ENCODE peak calls at places on chromosome 1, in ten cellular contexts. One of them, this sample, is unnamed.
A peak's percentile ranks its signal among the peaks of the same experiment; 100 is the strongest.

GRCh38 chr1:101448018-101448417 is 211.2 kb downstream of the S1PR1 start:
- DNase-seq in iPS DF 6.9: no peak
- DNase-seq in fibroblast of lung: no peak
- DNase-seq in thyroid gland: no peak
- DNase-seq in colonic mucosa: no peak
- DNase-seq in endodermal cell: no peak
- DNase-seq in lung: no peak
- DNase-seq in cardiac muscle cell: no peak
- DNase-seq in aorta: no peak
- DNase-seq in breast epithelium: no peak
- DNase-seq in this sample: no peak

GRCh38 chr1:14590781-14591180 is 7.7 kb upstream of the KAZN start:
- DNase-seq in aorta: no peak
- DNase-seq in endodermal cell: peak; percentile 64
- DNase-seq in breast epithelium: no peak
- DNase-seq in cardiac muscle cell: no peak
- DNase-seq in lung: no peak
- DNase-seq in colonic mucosa: no peak
- DNase-seq in thyroid gland: no peak
- DNase-seq in fibroblast of lung: no peak
- DNase-seq in iPS DF 6.9: no peak
- DNase-seq in this sample: no peak

GRCh38 chr1:157403203-157403602 is 149.1 kb downstream of the FCRL5 start:
- DNase-seq in cardiac muscle cell: peak; percentile 19
- DNase-seq in colonic mucosa: peak; percentile 49
- DNase-seq in thyroid gland: no peak
- DNase-seq in breast epithelium: no peak
- DNase-seq in lung: peak; percentile 25
- DNase-seq in fibroblast of lung: no peak
- DNase-seq in iPS DF 6.9: no peak
- DNase-seq in endodermal cell: peak; percentile 85
- DNase-seq in aorta: no peak
- DNase-seq in this sample: no peak

GRCh38 chr1:6588893-6589481 is 9.2 kb downstream of the ZBTB48 start:
- DNase-seq in iPS DF 6.9: no peak
- DNase-seq in breast epithelium: no peak
- DNase-seq in thyroid gland: no peak
- DNase-seq in fibroblast of lung: no peak
- DNase-seq in endodermal cell: no peak
- DNase-seq in lung: no peak
- DNase-seq in aorta: no peak
- DNase-seq in cardiac muscle cell: no peak
- DNase-seq in colonic mucosa: no peak
- DNase-seq in this sample: no peak

GRCh38 chr1:214514032-214514818 is 37.2 kb downstream of the PTPN14 start:
- DNase-seq in iPS DF 6.9: no peak
- DNase-seq in lung: no peak
- DNase-seq in aorta: no peak
- DNase-seq in cardiac muscle cell: peak; percentile 39
- DNase-seq in thyroid gland: no peak
- DNase-seq in colonic mucosa: no peak
- DNase-seq in breast epithelium: no peak
- DNase-seq in endodermal cell: no peak
- DNase-seq in fibroblast of lung: peak; percentile 91
- DNase-seq in this sample: no peak

GRCh38 chr1:28840928-28841544 is 29.1 kb downstream of the OPRD1 start:
- DNase-seq in fibroblast of lung: no peak
- DNase-seq in iPS DF 6.9: no peak
- DNase-seq in lung: no peak
- DNase-seq in thyroid gland: no peak
- DNase-seq in breast epithelium: no peak
- DNase-seq in aorta: no peak
- DNase-seq in endodermal cell: no peak
- DNase-seq in colonic mucosa: no peak
- DNase-seq in cardiac muscle cell: no peak
- DNase-seq in this sample: no peak

GRCh38 chr1:76419603-76420002 is 345.1 kb downstream of the ST6GALNAC3 start:
- DNase-seq in endodermal cell: no peak
- DNase-seq in cardiac muscle cell: no peak
- DNase-seq in thyroid gland: no peak
- DNase-seq in aorta: no peak
- DNase-seq in fibroblast of lung: no peak
- DNase-seq in lung: no peak
- DNase-seq in breast epithelium: no peak
- DNase-seq in iPS DF 6.9: no peak
- DNase-seq in colonic mucosa: no peak
- DNase-seq in this sample: no peak

GRCh38 chr1:26477446-26478152 is 5.4 kb downstream of the HMGN2 start:
- DNase-seq in iPS DF 6.9: no peak
- DNase-seq in lung: no peak
- DNase-seq in endodermal cell: peak; percentile 50
- DNase-seq in aorta: no peak
- DNase-seq in colonic mucosa: no peak
- DNase-seq in thyroid gland: no peak
- DNase-seq in fibroblast of lung: no peak
- DNase-seq in breast epithelium: no peak
- DNase-seq in cardiac muscle cell: no peak
- DNase-seq in this sample: no peak

GRCh38 chr1:209356909-209357498 is 226.5 kb upstream of the CAMK1G start:
- DNase-seq in breast epithelium: no peak
- DNase-seq in endodermal cell: no peak
- DNase-seq in cardiac muscle cell: no peak
- DNase-seq in fibroblast of lung: no peak
- DNase-seq in aorta: no peak
- DNase-seq in iPS DF 6.9: no peak
- DNase-seq in lung: no peak
- DNase-seq in thyroid gland: no peak
- DNase-seq in colonic mucosa: no peak
- DNase-seq in this sample: no peak

GRCh38 chr1:47262787-47263413 is 30.9 kb upstream of the TAL1 start:
- DNase-seq in cardiac muscle cell: peak; percentile 69
- DNase-seq in endodermal cell: peak; percentile 85
- DNase-seq in iPS DF 6.9: peak; percentile 25
- DNase-seq in colonic mucosa: peak; percentile 60
- DNase-seq in lung: peak; percentile 45
- DNase-seq in aorta: no peak
- DNase-seq in fibroblast of lung: peak; percentile 49
- DNase-seq in thyroid gland: peak; percentile 14
- DNase-seq in breast epithelium: no peak
- DNase-seq in this sample: no peak

GRCh38 chr1:89938171-89939055 is 56.5 kb upstream of the ZNF326 start:
- DNase-seq in fibroblast of lung: peak; percentile 61
- DNase-seq in lung: no peak
- DNase-seq in colonic mucosa: no peak
- DNase-seq in thyroid gland: peak; percentile 44
- DNase-seq in iPS DF 6.9: no peak
- DNase-seq in breast epithelium: no peak
- DNase-seq in endodermal cell: no peak
- DNase-seq in aorta: no peak
- DNase-seq in cardiac muscle cell: peak; percentile 61
- DNase-seq in this sample: no peak

GRCh38 chr1:167492509-167492910 is 25.8 kb downstream of the CD247 start:
- DNase-seq in thyroid gland: no peak
- DNase-seq in aorta: no peak
- DNase-seq in breast epithelium: no peak
- DNase-seq in iPS DF 6.9: no peak
- DNase-seq in colonic mucosa: no peak
- DNase-seq in fibroblast of lung: no peak
- DNase-seq in endodermal cell: peak; percentile 63
- DNase-seq in cardiac muscle cell: no peak
- DNase-seq in lung: no peak
- DNase-seq in this sample: no peak

GRCh38 chr1:100134872-100135271 is 1.9 kb downstream of the TRMT13 start:
- DNase-seq in breast epithelium: no peak
- DNase-seq in fibroblast of lung: no peak
- DNase-seq in iPS DF 6.9: no peak
- DNase-seq in thyroid gland: no peak
- DNase-seq in endodermal cell: no peak
- DNase-seq in lung: no peak
- DNase-seq in cardiac muscle cell: peak; percentile 4
- DNase-seq in colonic mucosa: no peak
- DNase-seq in aorta: no peak
- DNase-seq in this sample: no peak

GRCh38 chr1:114015075-114015474 is 35.8 kb downstream of the OLFML3 start:
- DNase-seq in endodermal cell: no peak
- DNase-seq in thyroid gland: no peak
- DNase-seq in aorta: no peak
- DNase-seq in colonic mucosa: no peak
- DNase-seq in breast epithelium: no peak
- DNase-seq in cardiac muscle cell: no peak
- DNase-seq in lung: no peak
- DNase-seq in iPS DF 6.9: no peak
- DNase-seq in fibroblast of lung: no peak
- DNase-seq in this sample: no peak

GRCh38 chr1:221777434-221778072 is 35.7 kb upstream of the DUSP10 start:
- DNase-seq in fibroblast of lung: no peak
- DNase-seq in lung: no peak
- DNase-seq in thyroid gland: no peak
- DNase-seq in aorta: no peak
- DNase-seq in colonic mucosa: no peak
- DNase-seq in endodermal cell: no peak
- DNase-seq in iPS DF 6.9: no peak
- DNase-seq in breast epithelium: no peak
- DNase-seq in cardiac muscle cell: no peak
- DNase-seq in this sample: no peak

DNA sequence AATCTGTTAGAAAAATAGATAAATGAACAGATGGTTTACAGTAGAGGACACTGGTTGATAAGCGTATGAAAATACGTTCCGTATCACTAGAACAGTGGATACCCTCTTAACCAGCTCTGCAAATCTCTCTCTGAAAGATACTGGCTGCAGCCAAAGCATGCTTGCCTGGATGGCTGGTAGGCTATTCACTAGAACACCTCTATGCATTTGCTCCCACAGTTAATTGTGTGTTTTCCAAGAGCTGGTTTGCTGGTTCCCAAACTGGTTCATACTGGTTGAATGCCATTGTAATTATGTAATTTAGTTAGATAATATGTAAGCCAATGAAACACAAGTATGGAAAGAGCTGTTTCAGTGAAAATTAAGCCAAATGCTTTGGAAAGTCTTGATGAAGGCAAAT is 126.6 kb downstream of the C1orf21 start:
- DNase-seq in cardiac muscle cell: peak; percentile 27
- DNase-seq in endodermal cell: no peak
- DNase-seq in fibroblast of lung: no peak
- DNase-seq in breast epithelium: no peak
- DNase-seq in aorta: no peak
- DNase-seq in colonic mucosa: no peak
- DNase-seq in iPS DF 6.9: no peak
- DNase-seq in lung: no peak
- DNase-seq in thyroid gland: no peak
- DNase-seq in this sample: no peak
- H3K27ac ChIP-seq in cardiac muscle cell: no peak overlapping the region
- H3K27ac ChIP-seq in endodermal cell: no peak overlapping the region
- H3K27ac ChIP-seq in fibroblast of lung: no peak overlapping the region
- H3K27ac ChIP-seq in breast epithelium: no peak overlapping the region
- H3K27ac ChIP-seq in aorta: no peak overlapping the region
- H3K27ac ChIP-seq in colonic mucosa: no peak overlapping the region
- H3K27ac ChIP-seq in iPS DF 6.9: no peak overlapping the region
- H3K27ac ChIP-seq in lung: no peak overlapping the region
- H3K27ac ChIP-seq in thyroid gland: no peak overlapping the region
- H3K27ac ChIP-seq in this sample: no peak overlapping the region

GRCh38 chr1:23931481-23931880 is 18.3 kb upstream of the CNR2 start:
- DNase-seq in thyroid gland: no peak
- DNase-seq in aorta: no peak
- DNase-seq in lung: no peak
- DNase-seq in breast epithelium: no peak
- DNase-seq in iPS DF 6.9: no peak
- DNase-seq in fibroblast of lung: no peak
- DNase-seq in cardiac muscle cell: no peak
- DNase-seq in endodermal cell: no peak
- DNase-seq in colonic mucosa: no peak
- DNase-seq in this sample: no peak
- H3K27ac ChIP-seq in thyroid gland: peak overlapping the region; percentile 94
- H3K27ac ChIP-seq in aorta: peak overlapping the region; percentile 82
- H3K27ac ChIP-seq in lung: no peak overlapping the region
- H3K27ac ChIP-seq in breast epithelium: peak overlapping the region; percentile 37
- H3K27ac ChIP-seq in iPS DF 6.9: no peak overlapping the region
- H3K27ac ChIP-seq in fibroblast of lung: no peak overlapping the region
- H3K27ac ChIP-seq in cardiac muscle cell: no peak overlapping the region
- H3K27ac ChIP-seq in endodermal cell: no peak overlapping the region
- H3K27ac ChIP-seq in colonic mucosa: no peak overlapping the region
- H3K27ac ChIP-seq in this sample: peak overlapping the region; percentile 62

DNA sequence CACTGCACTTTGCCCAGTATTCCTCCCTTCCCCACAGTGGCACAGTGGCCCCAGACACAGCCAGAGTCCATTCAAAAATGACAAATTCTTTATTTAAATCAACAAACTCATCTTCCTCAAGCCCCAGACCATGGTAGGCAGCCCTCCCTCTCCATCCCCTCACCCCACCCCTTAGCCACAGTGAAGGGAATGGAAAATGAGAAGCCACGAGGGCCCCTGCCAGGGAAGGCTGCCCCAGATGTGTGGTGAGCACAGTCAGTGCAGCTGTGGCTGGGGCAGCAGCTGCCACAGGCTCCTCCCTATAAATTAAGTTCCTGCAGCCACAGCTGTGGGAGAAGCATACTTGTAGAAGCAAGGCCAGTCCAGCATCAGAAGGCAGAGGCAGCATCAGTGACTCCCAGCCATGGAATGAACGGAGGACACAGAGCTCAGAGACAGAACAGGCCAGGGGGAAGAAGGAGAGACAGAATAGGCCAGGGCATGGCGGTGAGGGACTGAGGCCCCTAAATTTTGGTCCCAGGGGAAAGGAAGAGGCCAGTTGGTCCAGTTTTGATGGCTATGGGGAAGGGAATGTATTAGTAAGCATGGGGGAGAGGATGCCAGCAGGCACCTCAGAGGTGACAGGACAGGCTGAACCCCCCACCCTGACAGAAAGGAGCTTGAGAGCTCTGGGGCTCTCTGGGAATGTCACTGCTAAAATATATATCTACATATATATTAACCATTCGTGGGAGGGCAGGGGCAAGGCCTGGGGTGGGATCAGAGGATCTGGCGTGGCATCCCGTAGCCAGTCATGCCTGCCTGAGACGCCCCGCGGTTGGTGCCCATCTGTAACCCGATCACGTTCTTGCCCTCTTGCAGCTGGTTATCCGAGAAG is 7.0 kb downstream of the TAGLN2 start:
- DNase-seq in fibroblast of lung: peak; percentile 49
- DNase-seq in iPS DF 6.9: no peak
- DNase-seq in lung: no peak
- DNase-seq in aorta: peak; percentile 46
- DNase-seq in breast epithelium: no peak
- DNase-seq in colonic mucosa: no peak
- DNase-seq in endodermal cell: no peak
- DNase-seq in thyroid gland: no peak
- DNase-seq in cardiac muscle cell: no peak
- DNase-seq in this sample: no peak
- H3K27ac ChIP-seq in fibroblast of lung: peak overlapping the region; percentile 65
- H3K27ac ChIP-seq in iPS DF 6.9: no peak overlapping the region
- H3K27ac ChIP-seq in lung: no peak overlapping the region
- H3K27ac ChIP-seq in aorta: no peak overlapping the region
- H3K27ac ChIP-seq in breast epithelium: peak overlapping the region; percentile 76
- H3K27ac ChIP-seq in colonic mucosa: no peak overlapping the region
- H3K27ac ChIP-seq in endodermal cell: no peak overlapping the region
- H3K27ac ChIP-seq in thyroid gland: no peak overlapping the region
- H3K27ac ChIP-seq in cardiac muscle cell: no peak overlapping the region
- H3K27ac ChIP-seq in this sample: no peak overlapping the region

DNA sequence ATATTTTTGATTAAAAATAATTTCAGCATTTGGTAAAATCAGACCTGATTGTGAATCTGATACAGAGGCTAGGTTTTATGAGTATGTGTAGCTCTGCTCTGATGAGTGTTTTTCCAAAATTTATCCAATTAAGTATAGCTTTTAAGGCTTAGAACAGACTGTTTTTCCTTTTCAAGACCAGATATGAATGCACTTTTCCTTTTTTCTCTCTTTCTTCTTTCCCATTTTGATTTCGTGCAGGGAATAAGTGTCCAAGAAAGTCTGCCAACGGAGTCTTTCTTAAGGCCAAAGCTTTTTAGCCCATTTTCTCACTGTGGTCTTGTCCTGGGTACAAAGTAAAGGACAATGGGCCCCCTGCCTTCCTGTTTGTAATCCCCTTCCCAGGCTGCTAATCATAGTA is 2.8 kb downstream of the KIF1B start:
- DNase-seq in iPS DF 6.9: no peak
- DNase-seq in thyroid gland: no peak
- DNase-seq in endodermal cell: no peak
- DNase-seq in lung: no peak
- DNase-seq in colonic mucosa: no peak
- DNase-seq in breast epithelium: no peak
- DNase-seq in cardiac muscle cell: no peak
- DNase-seq in fibroblast of lung: no peak
- DNase-seq in aorta: no peak
- DNase-seq in this sample: no peak
- H3K27ac ChIP-seq in iPS DF 6.9: no peak overlapping the region
- H3K27ac ChIP-seq in thyroid gland: no peak overlapping the region
- H3K27ac ChIP-seq in endodermal cell: no peak overlapping the region
- H3K27ac ChIP-seq in lung: peak overlapping the region; percentile 49
- H3K27ac ChIP-seq in colonic mucosa: no peak overlapping the region
- H3K27ac ChIP-seq in breast epithelium: peak overlapping the region; percentile 64
- H3K27ac ChIP-seq in cardiac muscle cell: peak overlapping the region; percentile 74
- H3K27ac ChIP-seq in fibroblast of lung: no peak overlapping the region
- H3K27ac ChIP-seq in aorta: peak overlapping the region; percentile 9
- H3K27ac ChIP-seq in this sample: no peak overlapping the region